ENCODE peak calls at places on chromosomes 12 and 14, in four cellular contexts. A, K, C and U are unnamed samples.

GRCh38 chr12:98838282-98838681 is 193.2 kb downstream of the APAF1 start:
- DNase-seq in A (no peak), K (no peak), C (no peak), U (no peak)

GRCh38 chr14:54792288-54792687 is 110.3 kb downstream of the GCH1 start:
- DNase-seq in A (no peak), K (no peak), C (no peak), U (no peak)

GRCh38 chr14:22791302-22791701 is 23.9 kb downstream of the SLC7A7 start:
- DNase-seq in A (peak; percentile 73), K (peak; percentile 78), C (no peak), U (no peak)

GRCh38 chr12:75603475-75603874 is 92.1 kb upstream of the KRR1 start:
- DNase-seq in A (no peak), K (peak; percentile 13), C (no peak), U (no peak)

GRCh38 chr14:89032086-89032649 is 207.7 kb downstream of the TTC8 start:
- DNase-seq in A (no peak), K (no peak), C (no peak), U (no peak)

GRCh38 chr12:15966426-15966825 is 55.3 kb downstream of the DERA start:
- DNase-seq in A (no peak), K (peak; percentile 25), C (no peak), U (no peak)

GRCh38 chr12:76199808-76200207 is 115.3 kb upstream of the NAP1L1 start:
- DNase-seq in A (peak; percentile 25), K (peak; percentile 11), C (no peak), U (no peak)

GRCh38 chr14:66746316-66747006 is 238.5 kb downstream of the GPHN start:
- DNase-seq in A (peak; percentile 14), K (peak; percentile 28), C (peak; percentile 57), U (peak; percentile 67)

GRCh38 chr12:109962388-109962787 is 33.8 kb downstream of the GIT2 start:
- DNase-seq in A (no peak), K (no peak), C (no peak), U (no peak)

GRCh38 chr14:103103461-103104388 is 9.2 kb downstream of the EXOC3L4 start:
- DNase-seq in A (no peak), K (peak; percentile 48), C (no peak), U (peak; percentile 62)

GRCh38 chr12:94571556-94571955 is 78.8 kb downstream of the TMCC3 start:
- DNase-seq in A (peak; percentile 88), K (peak; percentile 48), C (peak; percentile 19), U (no peak)

GRCh38 chr14:43900173-43900655 is 606.9 kb downstream of the FSCB start:
- DNase-seq in A (peak; percentile 64), K (no peak), C (no peak), U (peak; percentile 3)

GRCh38 chr12:69653703-69654102 is 43.0 kb upstream of the LRRC10 start:
- DNase-seq in A (no peak), K (peak; percentile 23), C (no peak), U (no peak)

GRCh38 chr14:50335989-50336391 is 23.9 kb downstream of the DMAC2L start:
- DNase-seq in A (no peak), K (no peak), C (no peak), U (no peak)

GRCh38 chr12:121124402-121125109 is 8.1 kb upstream of the P2RX7 start:
- DNase-seq in A (peak; percentile 46), K (peak; percentile 97), C (peak; percentile 87), U (peak; percentile 17)

GRCh38 chr14:99745307-99745951 is 47.8 kb upstream of the EML1 start:
- DNase-seq in A (no peak), K (no peak), C (no peak), U (no peak)

GRCh38 chr14:99742509-99743487 is 50.4 kb upstream of the EML1 start:
- DNase-seq in A (no peak), K (no peak), C (no peak), U (no peak)

GRCh38 chr14:99744873-99745224 is 48.4 kb upstream of the EML1 start:
- DNase-seq in A (no peak), K (no peak), C (no peak), U (no peak)

GRCh38 chr14:99742074-99742473 is 51.1 kb upstream of the EML1 start:
- DNase-seq in A (no peak), K (no peak), C (no peak), U (no peak)

DNA sequence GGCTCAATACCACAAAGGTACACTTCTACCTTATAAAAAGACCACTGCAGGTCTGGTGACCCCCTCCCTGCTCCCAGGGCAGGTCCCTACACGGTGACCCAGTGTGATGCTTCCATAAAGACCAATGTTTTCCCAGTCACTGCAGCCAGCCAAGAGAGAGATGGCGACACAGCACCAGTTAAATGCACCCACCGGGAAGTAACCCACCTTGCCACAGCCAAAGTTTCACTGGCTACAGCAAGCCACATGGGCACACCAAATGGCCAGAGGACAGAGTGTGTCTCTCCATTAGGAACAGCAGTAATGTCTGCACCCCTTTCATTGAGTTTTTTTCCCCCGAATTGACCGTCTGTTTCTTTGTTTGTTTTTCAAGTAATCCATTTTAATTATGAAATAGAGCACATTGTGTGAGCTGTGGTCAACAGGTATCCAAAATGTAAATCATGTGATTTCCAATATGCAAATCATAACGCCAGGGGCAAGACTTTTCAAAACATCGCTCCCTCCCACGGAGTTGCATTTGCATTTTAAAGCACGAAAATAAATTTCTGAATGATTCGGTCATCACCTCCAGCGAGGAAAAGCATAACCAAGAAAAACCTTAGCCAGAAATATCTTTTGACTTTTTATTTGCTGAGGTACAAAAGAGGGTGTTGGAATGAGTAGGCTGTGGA is 48.9 kb upstream of the EML1 start:
- DNase-seq in A (no peak), K (peak; percentile 20), C (no peak), U (no peak)
- TF ChIP-seq CTCF in A (no peak), K (peak; percentile 14), C (no peak), U (no peak)

GRCh38 chr14:102085503-102085902 is 1.3 kb downstream of the HSP90AA1 start:
- DNase-seq in A (no peak), K (no peak), C (no peak), U (no peak)
- H3K4me3 ChIP-seq in A (peak overlapping the region; percentile 59), K (peak overlapping the region; percentile 53), C (peak overlapping the region; percentile 70), U (peak overlapping the region; percentile 80)

DNA sequence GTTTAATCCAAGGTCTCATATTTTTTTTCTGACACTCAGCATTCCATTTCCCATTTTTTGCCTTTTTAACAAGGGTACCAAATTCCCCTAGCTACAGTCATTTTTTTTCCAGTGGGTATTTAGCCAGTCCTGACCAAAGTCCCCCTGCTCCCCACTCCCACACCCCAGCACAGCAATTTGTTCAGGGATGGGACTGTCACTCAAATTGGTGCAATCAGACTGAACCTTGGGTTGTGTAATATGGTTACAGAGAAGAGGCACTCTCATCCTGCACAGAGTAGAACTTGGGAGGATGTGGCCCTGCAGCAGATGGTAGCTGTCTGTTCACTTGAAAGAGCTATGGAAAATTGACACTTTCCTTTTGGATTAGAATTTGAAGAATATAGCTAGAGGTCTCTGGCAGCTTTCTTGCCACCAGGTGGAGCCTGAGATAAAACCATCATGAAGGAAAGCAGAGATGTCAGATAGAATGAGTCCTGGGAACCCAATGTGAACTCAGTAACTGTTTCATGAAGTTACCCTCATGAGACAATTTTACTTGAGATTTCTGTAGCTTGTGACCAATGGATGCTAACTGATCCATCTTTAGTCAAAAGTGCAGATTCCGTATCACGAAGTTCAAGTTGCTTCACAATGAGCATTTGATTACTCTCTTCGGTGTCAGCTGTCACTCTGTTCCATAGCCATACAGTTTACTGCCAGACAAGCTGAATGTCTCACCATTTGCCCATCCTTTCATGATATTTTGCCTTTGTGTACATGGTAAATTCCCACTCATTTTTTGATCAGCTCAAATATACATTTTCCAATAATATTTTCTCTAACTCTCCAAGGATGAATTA is 394.0 kb upstream of the SYT1 start:
- DNase-seq in A (peak; percentile 43), K (peak; percentile 32), C (peak; percentile 37), U (peak; percentile 27)
- TF ChIP-seq CTCF in A (peak; percentile 55), K (peak; percentile 65), C (peak; percentile 75), U (peak; percentile 61)

DNA sequence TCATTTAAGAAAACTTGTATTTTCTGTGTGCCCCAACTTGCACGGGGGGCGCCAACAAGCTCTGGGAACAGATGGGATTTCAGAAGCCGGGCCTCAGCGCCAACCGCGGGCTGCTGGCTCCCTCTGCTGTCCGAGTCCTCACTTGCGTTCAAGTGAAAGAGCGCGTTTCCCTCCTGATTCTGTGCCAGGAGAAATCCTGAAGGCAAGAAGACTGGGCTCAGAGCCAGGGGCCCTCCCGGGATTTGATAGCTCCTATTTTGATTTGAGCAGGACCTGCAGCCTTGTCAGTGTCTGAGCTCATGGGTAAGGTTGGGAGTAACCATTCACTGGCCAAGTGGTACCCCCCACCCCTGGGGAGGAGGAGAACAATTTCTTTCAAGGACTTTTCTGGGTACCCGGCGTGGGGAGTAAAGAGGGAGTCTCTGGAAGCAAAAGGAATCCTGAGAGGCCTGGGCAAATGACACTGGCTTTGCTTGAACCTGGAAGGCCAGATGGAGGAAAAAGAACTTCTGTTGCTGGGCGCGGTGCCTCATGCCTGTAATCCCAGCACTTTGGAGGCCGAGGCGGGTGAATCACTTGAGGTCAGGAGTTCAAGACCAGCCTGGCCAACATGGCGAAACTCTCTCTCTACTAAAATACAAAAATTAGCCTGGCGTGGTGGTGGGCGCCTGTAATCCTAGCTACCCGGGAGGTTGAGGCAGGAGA is 179.0 kb upstream of the RGS6 start:
- DNase-seq in A (peak; percentile 92), K (peak; percentile 68), C (peak; percentile 91), U (peak; percentile 66)
- H3K4me3 ChIP-seq in A (no peak overlapping the region), K (no peak overlapping the region), C (no peak overlapping the region), U (no peak overlapping the region)

DNA sequence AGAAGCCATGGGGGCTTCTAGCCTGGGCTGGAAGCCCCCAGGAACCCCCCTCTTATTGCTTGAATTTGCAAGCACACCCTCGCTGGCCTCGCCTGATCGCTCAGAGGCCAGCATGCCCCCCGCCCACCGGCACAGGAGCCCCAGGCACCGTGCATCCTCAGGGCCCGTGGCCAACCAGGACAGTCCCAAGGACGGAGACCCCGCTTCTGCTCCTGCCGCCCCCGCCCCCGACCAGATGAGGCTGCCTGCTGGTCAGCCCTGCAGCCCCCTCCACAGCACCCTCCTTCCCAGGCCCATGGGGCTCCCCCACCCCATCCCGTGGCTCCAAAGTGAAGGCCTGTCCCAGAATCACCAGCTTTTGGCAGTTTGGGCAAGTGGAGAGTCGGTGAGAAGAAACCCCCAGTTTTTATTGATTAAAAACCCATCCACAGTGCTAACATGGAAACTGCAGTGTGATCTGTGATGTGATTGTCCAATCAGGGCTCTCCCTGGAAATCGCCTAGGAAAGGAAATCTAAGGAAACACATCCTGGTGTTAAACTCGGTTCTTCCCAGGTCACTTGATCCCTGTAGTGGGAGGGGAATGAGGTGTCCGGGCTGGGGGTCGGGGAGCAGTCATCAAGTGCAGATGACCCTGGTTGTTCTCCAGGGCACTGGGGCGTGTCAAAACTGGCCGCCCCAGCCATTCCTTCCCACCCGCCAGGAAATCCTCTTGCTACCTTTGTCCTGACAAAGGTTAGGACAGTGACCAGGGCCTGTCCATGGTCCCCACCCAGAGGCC is 21.0 kb downstream of the RAB35 start:
- DNase-seq in A (no peak), K (no peak), C (no peak), U (no peak)
- TF ChIP-seq CTCF in A (no peak), K (no peak), C (no peak), U (no peak)

DNA sequence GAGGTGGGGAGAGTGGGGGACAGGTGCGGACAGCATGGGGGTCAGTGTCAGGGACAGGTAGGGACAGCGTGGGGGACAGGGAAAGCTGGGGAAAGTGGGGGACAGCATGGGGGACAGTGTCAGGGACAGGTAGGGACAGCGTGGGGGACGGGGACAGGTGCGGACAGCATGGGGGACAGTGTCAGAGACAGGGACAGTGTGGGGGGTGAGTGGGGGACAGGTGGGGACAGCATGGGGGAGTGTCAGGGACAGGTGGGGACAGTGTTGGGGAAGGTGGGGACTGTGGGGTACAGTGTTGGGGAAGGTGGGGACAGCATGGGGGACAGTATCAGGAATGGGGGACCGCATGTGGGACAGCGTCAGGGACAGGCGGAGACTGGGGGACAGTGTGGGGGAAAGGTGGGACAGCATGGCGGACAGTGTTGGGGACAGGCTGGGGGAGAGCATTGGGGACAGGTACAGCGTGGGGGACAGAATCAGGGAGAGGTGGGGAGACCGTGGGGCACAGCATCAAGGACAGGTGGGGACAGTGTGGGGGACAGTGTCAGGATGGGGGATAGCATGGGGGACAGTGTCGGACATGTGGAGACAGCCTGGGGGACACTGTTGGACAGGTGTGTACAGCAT is 96.1 kb downstream of the TMEM121 start:
- DNase-seq in A (no peak), K (no peak), C (no peak), U (no peak)
- H3K4me3 ChIP-seq in A (no peak overlapping the region), K (no peak overlapping the region), C (no peak overlapping the region), U (no peak overlapping the region)